ENCODE peak calls at places on chromosome 16, in five cellular contexts. O is Right ventricle myocardium superior, T is RWPE1, W is HTR-8/SVneo, H is WTC11. S is an unnamed sample.
A peak's percentile ranks its signal among the peaks of the same experiment; 100 is the strongest.

GRCh38 chr16:28218109-28218508 is 6.3 kb upstream of the XPO6 start:
- DNase-seq in O (no peak), T (no peak), W (peak; percentile 62), H (peak; percentile 30), S (no peak)

GRCh38 chr16:89112377-89113151 is 18.9 kb downstream of the ACSF3 start:
- DNase-seq in O (no peak), T (no peak), W (no peak), H (no peak), S (no peak)

GRCh38 chr16:48608452-48608851 is 1.5 kb downstream of the N4BP1 start:
- DNase-seq in O (no peak), T (peak; percentile 44), W (no peak), H (no peak), S (no peak)

GRCh38 chr16:79071424-79071823 is 529.1 kb downstream of the MAF start:
- DNase-seq in O (no peak), T (peak; percentile 4), W (no peak), H (no peak), S (no peak)

GRCh38 chr16:3797473-3797872 is 80.1 kb upstream of the TRAP1 start:
- DNase-seq in O (no peak), T (no peak), W (no peak), H (no peak), S (no peak)

GRCh38 chr16:25014500-25015147 is 545 bp downstream of the ARHGAP17 start:
- DNase-seq in O (peak; percentile 63), T (peak; percentile 27), W (no peak), H (peak; percentile 50), S (no peak)

GRCh38 chr16:3195975-3196374 is 8.0 kb downstream of the OR1F1 start:
- DNase-seq in O (no peak), T (no peak), W (no peak), H (no peak), S (no peak)

GRCh38 chr16:89201467-89202377 is 1.4 kb upstream of the SLC22A31 start:
- DNase-seq in O (peak; percentile 70), T (peak; percentile 93), W (peak; percentile 77), H (peak; percentile 93), S (no peak)

GRCh38 chr16:10851512-10851911 is 25.5 kb upstream of the CIITA start:
- DNase-seq in O (no peak), T (no peak), W (no peak), H (no peak), S (no peak)

GRCh38 chr16:88566158-88566557 is 4.0 kb upstream of the ZC3H18 start:
- DNase-seq in O (no peak), T (no peak), W (no peak), H (no peak), S (no peak)

GRCh38 chr16:17589898-17590297 is 119.1 kb upstream of the XYLT1 start:
- DNase-seq in O (no peak), T (no peak), W (no peak), H (no peak), S (no peak)

GRCh38 chr16:89442990-89443726 is 47.2 kb downstream of the ANKRD11 start:
- DNase-seq in O (peak; percentile 64), T (peak; percentile 95), W (peak; percentile 56), H (no peak), S (no peak)

GRCh38 chr16:86222541-86222940 is 287.8 kb upstream of the FOXF1 start:
- DNase-seq in O (no peak), T (no peak), W (no peak), H (no peak), S (no peak)

GRCh38 chr16:68397710-68398171 is 50.6 kb downstream of the SMPD3 start:
- DNase-seq in O (no peak), T (no peak), W (no peak), H (no peak), S (no peak)

GRCh38 chr16:80151706-80152073 is 389.1 kb upstream of the DYNLRB2 start:
- DNase-seq in O (no peak), T (no peak), W (no peak), H (no peak), S (no peak)

GRCh38 chr16:11196286-11196828 is 59.6 kb downstream of the SOCS1 start:
- DNase-seq in O (no peak), T (no peak), W (no peak), H (no peak), S (no peak)

GRCh38 chr16:5216681-5217080 is 119.1 kb upstream of the EEF2KMT start:
- DNase-seq in O (no peak), T (no peak), W (no peak), H (no peak), S (no peak)

GRCh38 chr16:82651921-82652601 is 25.3 kb downstream of the CDH13 start:
- DNase-seq in O (no peak), T (no peak), W (no peak), H (no peak), S (no peak)

GRCh38 chr16:89050868-89051311 is 42.8 kb upstream of the ACSF3 start:
- DNase-seq in O (peak; percentile 23), T (no peak), W (no peak), H (no peak), S (no peak)

GRCh38 chr16:87812200-87812656 is 46.4 kb upstream of the KLHDC4 start:
- DNase-seq in O (no peak), T (no peak), W (no peak), H (no peak), S (no peak)

GRCh38 chr16:57093845-57094564 is 1.6 kb downstream of the CPNE2 start:
- DNase-seq in O (no peak), T (no peak), W (no peak), H (no peak), S (no peak)

GRCh38 chr16:53913082-53913870 is 209.3 kb downstream of the FTO start:
- DNase-seq in O (no peak), T (peak; percentile 62), W (no peak), H (no peak), S (no peak)

GRCh38 chr16:24652803-24653202 is 76.6 kb upstream of the TNRC6A start:
- DNase-seq in O (no peak), T (no peak), W (no peak), H (no peak), S (no peak)

S was measured in cortex of kidney.